ENCODE peak calls at places on chromosomes 12 and 14, in seven cellular contexts. One of them, this sample, is unnamed.

GRCh38 chr12:112962561-112962960 is 15.8 kb upstream of the OAS2 start:
- DNase-seq in heart left ventricle: no peak
- DNase-seq in colonic mucosa: no peak
- DNase-seq in endothelial cell: no peak
- DNase-seq in sigmoid colon: no peak
- DNase-seq in progenitor cell of endocrine pancreas: no peak
- DNase-seq in stomach: no peak
- DNase-seq in this sample: no peak

GRCh38 chr12:78192979-78193378 is 362.3 kb downstream of the NAV3 start:
- DNase-seq in endothelial cell: no peak
- DNase-seq in heart left ventricle: no peak
- DNase-seq in progenitor cell of endocrine pancreas: no peak
- DNase-seq in sigmoid colon: no peak
- DNase-seq in colonic mucosa: no peak
- DNase-seq in stomach: no peak
- DNase-seq in this sample: no peak

GRCh38 chr14:68165274-68165843 is 345.8 kb downstream of the RAD51B start:
- DNase-seq in endothelial cell: no peak
- DNase-seq in stomach: no peak
- DNase-seq in sigmoid colon: no peak
- DNase-seq in progenitor cell of endocrine pancreas: no peak
- DNase-seq in heart left ventricle: no peak
- DNase-seq in colonic mucosa: no peak
- DNase-seq in this sample: no peak

GRCh38 chr14:95434161-95434560 is 82.3 kb downstream of the SYNE3 start:
- DNase-seq in stomach: no peak
- DNase-seq in progenitor cell of endocrine pancreas: no peak
- DNase-seq in heart left ventricle: no peak
- DNase-seq in sigmoid colon: no peak
- DNase-seq in endothelial cell: no peak
- DNase-seq in colonic mucosa: no peak
- DNase-seq in this sample: no peak

GRCh38 chr14:100317897-100318808 is 5.0 kb upstream of the SLC25A47 start:
- DNase-seq in progenitor cell of endocrine pancreas: peak
- DNase-seq in endothelial cell: peak
- DNase-seq in heart left ventricle: peak
- DNase-seq in colonic mucosa: peak
- DNase-seq in sigmoid colon: peak
- DNase-seq in stomach: peak
- DNase-seq in this sample: peak

GRCh38 chr14:32588448-32589320 is 259.6 kb downstream of the AKAP6 start:
- DNase-seq in colonic mucosa: no peak
- DNase-seq in progenitor cell of endocrine pancreas: no peak
- DNase-seq in stomach: no peak
- DNase-seq in sigmoid colon: no peak
- DNase-seq in endothelial cell: peak
- DNase-seq in heart left ventricle: no peak
- DNase-seq in this sample: peak

GRCh38 chr14:89899917-89900680 is 54.4 kb downstream of the EFCAB11 start:
- DNase-seq in sigmoid colon: no peak
- DNase-seq in colonic mucosa: no peak
- DNase-seq in stomach: no peak
- DNase-seq in heart left ventricle: no peak
- DNase-seq in endothelial cell: peak
- DNase-seq in progenitor cell of endocrine pancreas: no peak
- DNase-seq in this sample: no peak

GRCh38 chr12:24902521-24903304 is 46.2 kb downstream of the BCAT1 start:
- DNase-seq in endothelial cell: peak
- DNase-seq in stomach: no peak
- DNase-seq in heart left ventricle: peak
- DNase-seq in colonic mucosa: no peak
- DNase-seq in sigmoid colon: no peak
- DNase-seq in progenitor cell of endocrine pancreas: peak
- DNase-seq in this sample: peak

GRCh38 chr12:22860926-22861325 is 236.0 kb downstream of the ETNK1 start:
- DNase-seq in heart left ventricle: no peak
- DNase-seq in endothelial cell: no peak
- DNase-seq in stomach: no peak
- DNase-seq in colonic mucosa: no peak
- DNase-seq in progenitor cell of endocrine pancreas: no peak
- DNase-seq in sigmoid colon: no peak
- DNase-seq in this sample: no peak

GRCh38 chr12:22855456-22855855 is 230.5 kb downstream of the ETNK1 start:
- DNase-seq in stomach: no peak
- DNase-seq in heart left ventricle: no peak
- DNase-seq in sigmoid colon: no peak
- DNase-seq in progenitor cell of endocrine pancreas: no peak
- DNase-seq in endothelial cell: no peak
- DNase-seq in colonic mucosa: no peak
- DNase-seq in this sample: no peak

GRCh38 chr12:22851532-22851931 is 226.6 kb downstream of the ETNK1 start:
- DNase-seq in heart left ventricle: no peak
- DNase-seq in stomach: no peak
- DNase-seq in sigmoid colon: no peak
- DNase-seq in endothelial cell: no peak
- DNase-seq in colonic mucosa: no peak
- DNase-seq in progenitor cell of endocrine pancreas: no peak
- DNase-seq in this sample: no peak

GRCh38 chr12:22858849-22859569 is 234.0 kb downstream of the ETNK1 start:
- DNase-seq in heart left ventricle: no peak
- DNase-seq in endothelial cell: no peak
- DNase-seq in progenitor cell of endocrine pancreas: no peak
- DNase-seq in sigmoid colon: no peak
- DNase-seq in stomach: no peak
- DNase-seq in colonic mucosa: no peak
- DNase-seq in this sample: no peak

DNA sequence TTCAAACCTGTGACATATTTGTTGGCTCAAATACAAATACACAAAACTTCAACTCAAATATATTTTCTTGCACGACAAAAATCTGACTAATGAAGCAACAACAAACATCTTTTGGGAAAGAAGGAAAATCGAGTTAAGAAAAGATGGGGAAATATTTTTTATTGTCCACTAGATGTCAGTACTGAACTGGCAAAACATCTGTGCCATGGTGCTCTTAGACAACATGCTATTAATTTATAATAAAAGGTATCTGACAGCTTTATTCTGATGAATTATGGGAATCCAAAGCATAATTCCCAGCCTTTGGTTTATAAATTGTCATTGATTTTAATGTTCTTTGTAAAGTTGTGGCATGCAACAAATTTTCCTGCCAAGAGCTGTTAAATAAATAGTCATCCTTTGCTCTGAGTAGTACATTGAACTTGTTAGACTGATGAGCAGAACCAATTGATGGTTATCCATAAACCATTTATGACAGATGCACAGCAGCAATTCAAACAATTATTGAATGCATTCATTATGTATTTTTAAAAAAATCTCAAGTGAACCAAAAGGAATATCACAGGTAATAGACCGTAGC is 231.2 kb downstream of the ETNK1 start:
- DNase-seq in colonic mucosa: no peak
- DNase-seq in progenitor cell of endocrine pancreas: no peak
- DNase-seq in endothelial cell: no peak
- DNase-seq in heart left ventricle: no peak
- DNase-seq in sigmoid colon: no peak
- DNase-seq in stomach: no peak
- DNase-seq in this sample: no peak
- TF ChIP-seq CTCF in colonic mucosa: peak
- TF ChIP-seq CTCF in progenitor cell of endocrine pancreas: peak
- TF ChIP-seq CTCF in endothelial cell: peak
- TF ChIP-seq CTCF in heart left ventricle: peak
- TF ChIP-seq CTCF in sigmoid colon: peak
- TF ChIP-seq CTCF in stomach: peak
- TF ChIP-seq CTCF in this sample: peak

GRCh38 chr12:17079251-17079909 is 473.4 kb upstream of the LMO3 start:
- DNase-seq in endothelial cell: no peak
- DNase-seq in sigmoid colon: no peak
- DNase-seq in colonic mucosa: no peak
- DNase-seq in stomach: no peak
- DNase-seq in progenitor cell of endocrine pancreas: no peak
- DNase-seq in heart left ventricle: no peak
- DNase-seq in this sample: no peak
- TF ChIP-seq CTCF in endothelial cell: peak
- TF ChIP-seq CTCF in sigmoid colon: no peak
- TF ChIP-seq CTCF in colonic mucosa: no peak
- TF ChIP-seq CTCF in stomach: no peak
- TF ChIP-seq CTCF in progenitor cell of endocrine pancreas: peak
- TF ChIP-seq CTCF in heart left ventricle: no peak
- TF ChIP-seq CTCF in this sample: peak

GRCh38 chr12:57225680-57226190 is 3.8 kb upstream of the SHMT2 start:
- DNase-seq in heart left ventricle: no peak
- DNase-seq in progenitor cell of endocrine pancreas: no peak
- DNase-seq in sigmoid colon: no peak
- DNase-seq in stomach: no peak
- DNase-seq in colonic mucosa: no peak
- DNase-seq in endothelial cell: no peak
- DNase-seq in this sample: no peak

GRCh38 chr12:57226588-57227314 is 2.8 kb upstream of the SHMT2 start:
- DNase-seq in stomach: no peak
- DNase-seq in progenitor cell of endocrine pancreas: no peak
- DNase-seq in endothelial cell: no peak
- DNase-seq in heart left ventricle: no peak
- DNase-seq in colonic mucosa: no peak
- DNase-seq in sigmoid colon: no peak
- DNase-seq in this sample: no peak

GRCh38 chr12:57223191-57224165 is 6.0 kb upstream of the SHMT2 start:
- DNase-seq in endothelial cell: no peak
- DNase-seq in stomach: no peak
- DNase-seq in colonic mucosa: no peak
- DNase-seq in heart left ventricle: no peak
- DNase-seq in progenitor cell of endocrine pancreas: no peak
- DNase-seq in sigmoid colon: no peak
- DNase-seq in this sample: peak

GRCh38 chr12:57224278-57224972 is 5.1 kb upstream of the SHMT2 start:
- DNase-seq in sigmoid colon: no peak
- DNase-seq in progenitor cell of endocrine pancreas: no peak
- DNase-seq in heart left ventricle: no peak
- DNase-seq in endothelial cell: no peak
- DNase-seq in colonic mucosa: no peak
- DNase-seq in stomach: no peak
- DNase-seq in this sample: no peak

DNA sequence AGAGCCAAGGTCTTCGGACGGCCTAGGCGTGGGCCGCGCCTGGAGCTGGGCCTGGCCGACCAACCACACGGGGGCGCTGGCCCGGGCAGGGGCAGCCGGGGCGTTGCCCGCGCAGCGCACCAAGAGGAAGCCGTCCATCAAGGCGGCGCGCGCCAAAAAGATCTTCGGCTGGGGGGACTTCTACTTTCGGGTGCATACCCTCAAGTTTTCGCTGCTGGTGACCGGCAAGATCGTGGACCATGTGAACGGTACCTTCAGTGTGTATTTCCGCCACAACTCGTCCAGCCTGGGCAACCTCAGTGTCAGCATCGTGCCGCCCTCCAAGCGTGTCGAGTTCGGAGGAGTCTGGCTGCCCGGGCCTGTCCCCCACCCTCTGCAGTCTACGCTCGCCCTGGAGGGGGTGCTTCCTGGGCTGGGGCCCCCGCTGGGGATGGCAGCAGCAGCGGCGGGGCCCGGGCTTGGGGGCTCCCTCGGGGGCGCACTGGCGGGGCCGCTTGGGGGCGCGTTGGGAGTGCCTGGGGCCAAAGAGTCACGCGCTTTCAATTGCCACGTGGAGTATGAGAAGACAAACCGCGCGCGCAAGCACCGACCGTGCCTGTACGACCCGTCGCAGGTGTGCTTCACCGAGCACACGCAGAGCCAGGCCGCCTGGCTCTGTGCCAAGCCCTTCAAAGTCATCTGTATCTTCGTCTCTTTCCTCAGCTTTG is 4.4 kb upstream of the SHMT2 start:
- DNase-seq in progenitor cell of endocrine pancreas: no peak
- DNase-seq in colonic mucosa: peak
- DNase-seq in endothelial cell: peak
- DNase-seq in sigmoid colon: peak
- DNase-seq in heart left ventricle: no peak
- DNase-seq in stomach: peak
- DNase-seq in this sample: peak
- TF ChIP-seq CTCF in progenitor cell of endocrine pancreas: peak
- TF ChIP-seq CTCF in colonic mucosa: peak
- TF ChIP-seq CTCF in endothelial cell: peak
- TF ChIP-seq CTCF in sigmoid colon: no peak
- TF ChIP-seq CTCF in heart left ventricle: peak
- TF ChIP-seq CTCF in stomach: no peak
- TF ChIP-seq CTCF in this sample: peak

GRCh38 chr12:7039403-7039802 is 21.1 kb upstream of the C1S start:
- DNase-seq in heart left ventricle: no peak
- DNase-seq in colonic mucosa: no peak
- DNase-seq in stomach: no peak
- DNase-seq in endothelial cell: no peak
- DNase-seq in sigmoid colon: no peak
- DNase-seq in progenitor cell of endocrine pancreas: no peak
- DNase-seq in this sample: no peak

GRCh38 chr12:7045913-7046312 is 14.6 kb upstream of the C1S start:
- DNase-seq in colonic mucosa: no peak
- DNase-seq in heart left ventricle: no peak
- DNase-seq in sigmoid colon: no peak
- DNase-seq in progenitor cell of endocrine pancreas: no peak
- DNase-seq in endothelial cell: no peak
- DNase-seq in stomach: no peak
- DNase-seq in this sample: no peak

GRCh38 chr12:7046383-7047143 is 14.0 kb upstream of the C1S start:
- DNase-seq in colonic mucosa: no peak
- DNase-seq in endothelial cell: no peak
- DNase-seq in heart left ventricle: no peak
- DNase-seq in stomach: no peak
- DNase-seq in progenitor cell of endocrine pancreas: no peak
- DNase-seq in sigmoid colon: no peak
- DNase-seq in this sample: no peak

GRCh38 chr12:7038591-7038990 is 20.3 kb upstream of the LPCAT3 start:
- DNase-seq in stomach: no peak
- DNase-seq in progenitor cell of endocrine pancreas: no peak
- DNase-seq in heart left ventricle: no peak
- DNase-seq in endothelial cell: no peak
- DNase-seq in colonic mucosa: no peak
- DNase-seq in sigmoid colon: no peak
- DNase-seq in this sample: no peak

DNA sequence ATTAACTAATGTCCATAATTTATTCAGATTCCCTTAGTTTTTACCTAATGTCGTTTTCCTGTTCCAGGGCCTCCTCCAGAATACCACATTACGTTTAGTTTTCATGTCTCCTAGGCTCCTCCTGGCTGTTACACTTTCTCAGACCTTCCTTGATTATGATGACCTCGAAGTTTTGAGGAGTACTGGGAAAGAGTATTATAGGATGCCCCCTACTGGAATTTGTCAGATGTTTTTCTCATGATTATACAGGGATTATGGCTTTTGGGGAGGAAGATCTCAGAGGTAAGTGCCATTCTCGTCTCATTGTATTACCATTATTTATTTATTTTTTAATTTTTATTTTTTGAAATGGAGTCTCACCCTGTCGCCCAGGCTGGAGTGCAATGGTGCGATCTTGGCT is 17.7 kb upstream of the C1S start:
- DNase-seq in heart left ventricle: no peak
- DNase-seq in stomach: no peak
- DNase-seq in colonic mucosa: no peak
- DNase-seq in endothelial cell: no peak
- DNase-seq in sigmoid colon: no peak
- DNase-seq in progenitor cell of endocrine pancreas: no peak
- DNase-seq in this sample: no peak
- TF ChIP-seq CTCF in heart left ventricle: peak
- TF ChIP-seq CTCF in stomach: peak
- TF ChIP-seq CTCF in colonic mucosa: no peak
- TF ChIP-seq CTCF in endothelial cell: peak
- TF ChIP-seq CTCF in sigmoid colon: peak
- TF ChIP-seq CTCF in progenitor cell of endocrine pancreas: peak
- TF ChIP-seq CTCF in this sample: no peak